ENCODE peak calls at places on chromosomes 12 and 14, in five cellular contexts. L is stimulated activated CD4-positive, alpha-beta T cell treated with anti-CD3 and anti-CD28 coated beads, TNF-alpha, amount 100 ng/mL, for 4 hours; O is T-helper 2 cell; G is uterus; M is pulmonary artery endothelial cell. J is an unnamed sample.

GRCh38 chr14:91058017-91058675 is 2.3 kb downstream of the RPS6KA5 start:
- DNase-seq in G (no peak), O (no peak), M (no peak), L (no peak), J (no peak)

GRCh38 chr12:124761876-124762275 is 101.8 kb downstream of the SCARB1 start:
- DNase-seq in O (no peak), G (no peak), L (no peak), M (no peak), J (no peak)

GRCh38 chr12:15788266-15789214 is 648 bp downstream of the EPS8 start:
- DNase-seq in O (peak; percentile 4), G (peak; percentile 62), M (no peak), L (peak; percentile 11), J (no peak)

GRCh38 chr12:15608406-15608805 is 180.8 kb downstream of the EPS8 start:
- DNase-seq in O (no peak), L (no peak), M (no peak), G (no peak), J (no peak)

GRCh38 chr14:97618401-97618800 is 821.2 kb downstream of the VRK1 start:
- DNase-seq in L (no peak), G (no peak), O (no peak), M (no peak), J (no peak)

GRCh38 chr14:33738481-33738880 is 212.4 kb downstream of the EGLN3 start:
- DNase-seq in G (no peak), M (no peak), L (no peak), O (no peak), J (no peak)

GRCh38 chr12:117641885-117642284 is 280.5 kb upstream of the NOS1 start:
- DNase-seq in G (no peak), O (no peak), M (no peak), L (no peak), J (no peak)

GRCh38 chr12:100401660-100402059 is 44.8 kb downstream of the SLC17A8 start:
- DNase-seq in G (no peak), M (no peak), L (no peak), O (no peak), J (no peak)

GRCh38 chr14:103535891-103536565 is 7.0 kb downstream of the TRMT61A start:
- DNase-seq in L (no peak), G (no peak), M (no peak), O (no peak), J (no peak)

GRCh38 chr12:88996389-88996788 is 355.9 kb downstream of the DUSP6 start:
- DNase-seq in M (no peak), G (no peak), O (no peak), L (no peak), J (no peak)

GRCh38 chr12:115752913-115753726 is 524.4 kb downstream of the MED13L start:
- DNase-seq in O (no peak), L (no peak), G (peak; percentile 58), M (no peak), J (no peak)

GRCh38 chr12:123264642-123265041 is 7.0 kb downstream of the CDK2AP1 start:
- DNase-seq in G (no peak), L (no peak), O (no peak), M (no peak), J (no peak)

GRCh38 chr14:72049462-72049861 is 117.2 kb downstream of the RGS6 start:
- DNase-seq in G (no peak), M (no peak), L (no peak), O (no peak), J (no peak)

GRCh38 chr14:96796851-96797187 is 363 bp upstream of the VRK1 start:
- DNase-seq in G (no peak), M (no peak), L (no peak), O (no peak), J (no peak)

GRCh38 chr14:100305446-100306255 is 593 bp downstream of the SLC25A29 start:
- DNase-seq in G (peak; percentile 57), L (no peak), M (no peak), O (peak; percentile 44), J (peak; percentile 41)

GRCh38 chr12:49188205-49188915 is 520 bp downstream of the TUBA1A start:
- DNase-seq in O (peak; percentile 76), L (peak; percentile 57), G (peak; percentile 85), M (no peak), J (peak; percentile 61)

GRCh38 chr12:127008758-127009403 is 1258.1 kb upstream of the TMEM132C start:
- DNase-seq in O (no peak), M (no peak), L (no peak), G (no peak), J (no peak)

GRCh38 chr12:130829391-130830245 is 9.4 kb downstream of the STX2 start:
- DNase-seq in O (no peak), L (no peak), M (no peak), G (no peak), J (no peak)

GRCh38 chr14:47675489-47676300 is at the start of gene MDGA2:
- DNase-seq in M (no peak), O (no peak), L (no peak), G (no peak), J (no peak)

GRCh38 chr12:8849785-8850184 is 27.4 kb downstream of the A2ML1 start:
- DNase-seq in G (no peak), O (no peak), M (no peak), L (no peak), J (no peak)

GRCh38 chr14:104518659-104519350 is 60.8 kb upstream of the C14orf180 start:
- DNase-seq in M (no peak), L (no peak), O (no peak), G (no peak), J (no peak)

GRCh38 chr12:113135178-113136127 is at the start of gene RASAL1:
- DNase-seq in M (no peak), L (peak; percentile 65), O (peak; percentile 74), G (no peak), J (peak; percentile 61)

J was measured in T-helper 22 cell.